ENCODE peak calls at places on chromosomes 16 and 17, in four cellular contexts. G is CD4-positive, alpha-beta T cell; P is GM06990; V is activated naive CD4-positive, alpha-beta T cell treated with anti-CD3 and anti-CD28 coated beads, Interleukin-2, amount 50 U/mL, for 72 hours. F is an unnamed sample.

GRCh38 chr17:34730816-34731215 is 151.4 kb downstream of the TMEM132E start:
- DNase-seq in G (no peak), P (no peak), V (no peak), F (no peak)

GRCh38 chr16:53913920-53914319 is 210.0 kb downstream of the FTO start:
- DNase-seq in G (no peak), P (no peak), V (no peak), F (no peak)

GRCh38 chr16:87895641-87896141 is 26.4 kb upstream of the SLC7A5 start:
- DNase-seq in G (no peak), P (peak; percentile 62), V (peak; percentile 81), F (no peak)

GRCh38 chr16:49859139-49859947 is 3.4 kb upstream of the ZNF423 start:
- DNase-seq in G (no peak), P (no peak), V (no peak), F (peak; percentile 23)

GRCh38 chr17:72529386-72529785 is 408.6 kb downstream of the SOX9 start:
- DNase-seq in G (no peak), P (no peak), V (no peak), F (no peak)

GRCh38 chr17:73363788-73364522 is 52.2 kb upstream of the CDC42EP4 start:
- DNase-seq in G (no peak), P (no peak), V (no peak), F (no peak)

GRCh38 chr17:78305801-78306200 is 54.1 kb downstream of the SOCS3 start:
- DNase-seq in G (no peak), P (no peak), V (no peak), F (no peak)

GRCh38 chr17:79131274-79131635 is 56.6 kb downstream of the ENGASE start:
- DNase-seq in G (no peak), P (no peak), V (no peak), F (no peak)

GRCh38 chr16:27367463-27368357 is 34.3 kb upstream of the IL21R start:
- DNase-seq in G (peak; percentile 75), P (peak; percentile 84), V (peak; percentile 80), F (peak; percentile 78)

GRCh38 chr17:77681820-77682219 is 276.7 kb upstream of the TNRC6C start:
- DNase-seq in G (no peak), P (no peak), V (no peak), F (no peak)

GRCh38 chr17:1083451-1084187 is 86.7 kb downstream of the TIMM22 start:
- DNase-seq in G (no peak), P (no peak), V (no peak), F (no peak)

GRCh38 chr16:101586-101985 is 23.6 kb downstream of the MPG start:
- DNase-seq in G (no peak), P (no peak), V (no peak), F (no peak)

GRCh38 chr17:68238488-68238887 is 9.4 kb upstream of the AMZ2 start:
- DNase-seq in G (no peak), P (no peak), V (no peak), F (no peak)

GRCh38 chr17:45382982-45383381 is 49.7 kb downstream of the ARHGAP27 start:
- DNase-seq in G (no peak), P (no peak), V (no peak), F (no peak)

GRCh38 chr16:4694664-4695451 is 1.5 kb downstream of the NUDT16L1 start:
- DNase-seq in G (no peak), P (no peak), V (no peak), F (no peak)

GRCh38 chr17:48578616-48579560 is 738 bp upstream of the HOXB4 start:
- DNase-seq in G (no peak), P (no peak), V (no peak), F (no peak)

GRCh38 chr17:62017912-62018311 is 47.2 kb downstream of the MED13 start:
- DNase-seq in G (no peak), P (no peak), V (no peak), F (no peak)

GRCh38 chr17:15087946-15088345 is 177.2 kb downstream of the PMP22 start:
- DNase-seq in G (no peak), P (no peak), V (no peak), F (no peak)

GRCh38 chr17:3944485-3945388 is 19.5 kb downstream of the ATP2A3 start:
- DNase-seq in G (peak; percentile 39), P (no peak), V (peak; percentile 59), F (peak; percentile 20)

F was measured in Caco-2.